ENCODE peak calls at places on chromosome 10, in ten cellular contexts. Q is HCT116, E is H1, R is endothelial cell of umbilical vein, L is stomach, V is GM12878, F is sigmoid colon, O is spleen, X is breast epithelium, H is transverse colon. I is an unnamed sample.

GRCh38 chr10:77613476-77614130 is 24.0 kb downstream of the KCNMA1 start:
- DNase-seq in Q (no peak), E (no peak), R (no peak), L (no peak), V (no peak), F (peak), O (no peak), X (no peak), H (no peak), I (peak)

GRCh38 chr10:63083904-63084689 is 49.0 kb upstream of the NRBF2 start:
- DNase-seq in Q (peak), E (peak), R (peak), L (peak), V (peak), F (peak), O (no peak), X (peak), H (peak), I (peak)

GRCh38 chr10:13924020-13924725 is 337.4 kb downstream of the PRPF18 start:
- DNase-seq in Q (no peak), E (no peak), R (peak), L (no peak), V (no peak), F (no peak), O (no peak), X (no peak), H (no peak), I (no peak)

GRCh38 chr10:22631646-22632278 is 82.6 kb downstream of the PIP4K2A start:
- DNase-seq in Q (no peak), E (no peak), R (peak), L (no peak), V (no peak), F (no peak), O (no peak), X (no peak), H (no peak), I (no peak)

GRCh38 chr10:71039551-71039950 is 151.2 kb upstream of the PCBD1 start:
- DNase-seq in Q (no peak), E (no peak), R (no peak), L (no peak), V (no peak), F (peak), O (peak), X (no peak), H (no peak), I (no peak)

GRCh38 chr10:27747096-27747451 is 1.5 kb upstream of the MKX start:
- DNase-seq in Q (no peak), E (no peak), R (no peak), L (no peak), V (no peak), F (no peak), O (no peak), X (no peak), H (no peak), I (no peak)

GRCh38 chr10:103554488-103555320 is 61.2 kb downstream of the NEURL1 start:
- DNase-seq in Q (no peak), E (no peak), R (peak), L (peak), V (no peak), F (peak), O (no peak), X (no peak), H (peak), I (peak)

GRCh38 chr10:34254596-34254995 is 560.5 kb downstream of the PARD3 start:
- DNase-seq in Q (peak), E (no peak), R (peak), L (no peak), V (peak), F (no peak), O (no peak), X (no peak), H (peak), I (no peak)

GRCh38 chr10:121880842-121881423 is 46.9 kb downstream of the ATE1 start:
- DNase-seq in Q (no peak), E (no peak), R (peak), L (no peak), V (no peak), F (no peak), O (no peak), X (no peak), H (no peak), I (no peak)

GRCh38 chr10:70931168-70931805 is 42.9 kb upstream of the PCBD1 start:
- DNase-seq in Q (no peak), E (no peak), R (no peak), L (no peak), V (no peak), F (no peak), O (no peak), X (no peak), H (no peak), I (peak)

GRCh38 chr10:103155485-103156085 is 37.5 kb downstream of the NT5C2 start:
- DNase-seq in Q (no peak), E (no peak), R (no peak), L (no peak), V (no peak), F (no peak), O (no peak), X (no peak), H (no peak), I (no peak)

GRCh38 chr10:49359349-49360231 is 36.3 kb downstream of the DRGX start:
- DNase-seq in Q (no peak), E (no peak), R (peak), L (no peak), V (no peak), F (no peak), O (no peak), X (no peak), H (no peak), I (no peak)

GRCh38 chr10:7488418-7488829 is 77.6 kb upstream of the SFMBT2 start:
- DNase-seq in Q (no peak), E (no peak), R (no peak), L (no peak), V (no peak), F (peak), O (no peak), X (no peak), H (peak), I (no peak)

GRCh38 chr10:3636356-3637181 is 148.4 kb downstream of the KLF6 start:
- DNase-seq in Q (peak), E (no peak), R (no peak), L (no peak), V (no peak), F (no peak), O (no peak), X (peak), H (no peak), I (no peak)

GRCh38 chr10:54284526-54285193 is 516.4 kb downstream of the PCDH15 start:
- DNase-seq in Q (no peak), E (no peak), R (no peak), L (no peak), V (no peak), F (no peak), O (no peak), X (no peak), H (no peak), I (no peak)

GRCh38 chr10:91378061-91378460 is 32.1 kb upstream of the HECTD2 start:
- DNase-seq in Q (no peak), E (no peak), R (no peak), L (no peak), V (no peak), F (no peak), O (no peak), X (no peak), H (no peak), I (no peak)

GRCh38 chr10:109912335-109913282 is 10.7 kb downstream of the XPNPEP1 start:
- DNase-seq in Q (no peak), E (no peak), R (no peak), L (no peak), V (peak), F (no peak), O (no peak), X (no peak), H (no peak), I (no peak)

GRCh38 chr10:103834436-103835095 is 20.8 kb downstream of the SH3PXD2A start:
- DNase-seq in Q (no peak), E (no peak), R (no peak), L (no peak), V (no peak), F (peak), O (no peak), X (no peak), H (no peak), I (no peak)

GRCh38 chr10:27783660-27784059 is 38.0 kb upstream of the MKX start:
- DNase-seq in Q (peak), E (peak), R (peak), L (no peak), V (no peak), F (no peak), O (no peak), X (no peak), H (no peak), I (no peak)

GRCh38 chr10:77192402-77192801 is 445.2 kb downstream of the KCNMA1 start:
- DNase-seq in Q (no peak), E (no peak), R (no peak), L (no peak), V (no peak), F (no peak), O (no peak), X (no peak), H (no peak), I (no peak)

GRCh38 chr10:85978566-85979358 is 387.8 kb downstream of the GRID1 start:
- DNase-seq in Q (no peak), E (no peak), R (no peak), L (no peak), V (no peak), F (no peak), O (no peak), X (no peak), H (no peak), I (no peak)

GRCh38 chr10:909831-910230 is 21.7 kb downstream of the LARP4B start:
- DNase-seq in Q (no peak), E (no peak), R (no peak), L (no peak), V (no peak), F (no peak), O (no peak), X (no peak), H (no peak), I (no peak)

GRCh38 chr10:905503-905902 is 26.0 kb downstream of the LARP4B start:
- DNase-seq in Q (no peak), E (no peak), R (no peak), L (no peak), V (no peak), F (no peak), O (no peak), X (no peak), H (no peak), I (no peak)

GRCh38 chr10:905972-906371 is 25.5 kb downstream of the LARP4B start:
- DNase-seq in Q (no peak), E (no peak), R (no peak), L (no peak), V (no peak), F (no peak), O (no peak), X (no peak), H (no peak), I (no peak)

GRCh38 chr10:904403-904802 is 27.1 kb downstream of the LARP4B start:
- DNase-seq in Q (no peak), E (no peak), R (no peak), L (no peak), V (no peak), F (no peak), O (no peak), X (no peak), H (no peak), I (no peak)
- TF ChIP-seq POLR2A in Q (no peak), E (no peak), R (no peak), L (no peak), V (no peak), F (no peak), O (no peak), X (no peak), H (no peak), I (no peak)

DNA sequence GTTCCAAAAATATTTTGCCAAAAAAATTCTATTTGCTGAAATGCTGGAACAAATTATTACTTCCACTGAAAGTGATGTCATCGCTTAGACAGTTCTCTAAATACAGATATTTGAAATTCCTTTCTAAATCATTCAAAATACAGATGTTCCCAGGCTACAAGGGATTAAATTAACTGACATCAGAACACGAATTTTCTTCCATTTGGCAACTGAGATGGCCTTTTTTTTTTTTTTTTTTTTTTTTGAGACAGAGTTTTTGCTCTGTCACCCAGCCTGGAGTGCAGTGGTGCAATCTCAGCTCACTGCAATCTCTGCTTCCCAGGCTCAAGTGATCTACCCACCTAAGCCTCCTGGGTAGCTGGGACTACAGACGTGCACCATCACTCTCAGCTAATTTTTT is 57.0 kb downstream of the P4HA1 start:
- DNase-seq in Q (no peak), E (no peak), R (no peak), L (no peak), V (no peak), F (no peak), O (no peak), X (no peak), H (no peak), I (no peak)
- H3K27ac ChIP-seq in Q (no peak), E (no peak), R (no peak), L (no peak), V (no peak), F (no peak), O (no peak), X (no peak), H (no peak), I (no peak)

GRCh38 chr10:31972519-31973041 is 43.9 kb upstream of the ARHGAP12 start:
- DNase-seq in Q (no peak), E (no peak), R (no peak), L (no peak), V (no peak), F (no peak), O (no peak), X (no peak), H (no peak), I (no peak)
- TF ChIP-seq POLR2AphosphoS5 in Q (no peak), E (no peak), R (no peak), L (no peak), V (no peak), F (no peak), O (no peak), X (no peak), H (no peak), I (no peak)

GRCh38 chr10:89414146-89414878 is at the start of gene IFIT5:
- DNase-seq in Q (no peak), E (no peak), R (peak), L (peak), V (peak), F (peak), O (peak), X (peak), H (peak), I (peak)
- TF ChIP-seq POLR2A in Q (peak), E (peak), R (peak), L (no peak), V (peak), F (peak), O (no peak), X (peak), H (no peak), I (peak)

GRCh38 chr10:67784584-67784983 is 53.4 kb downstream of the DNAJC12 start:
- DNase-seq in Q (no peak), E (no peak), R (no peak), L (no peak), V (no peak), F (no peak), O (no peak), X (no peak), H (no peak), I (no peak)
- H3K27ac ChIP-seq in Q (no peak), E (no peak), R (no peak), L (no peak), V (no peak), F (no peak), O (no peak), X (no peak), H (no peak), I (no peak)

DNA sequence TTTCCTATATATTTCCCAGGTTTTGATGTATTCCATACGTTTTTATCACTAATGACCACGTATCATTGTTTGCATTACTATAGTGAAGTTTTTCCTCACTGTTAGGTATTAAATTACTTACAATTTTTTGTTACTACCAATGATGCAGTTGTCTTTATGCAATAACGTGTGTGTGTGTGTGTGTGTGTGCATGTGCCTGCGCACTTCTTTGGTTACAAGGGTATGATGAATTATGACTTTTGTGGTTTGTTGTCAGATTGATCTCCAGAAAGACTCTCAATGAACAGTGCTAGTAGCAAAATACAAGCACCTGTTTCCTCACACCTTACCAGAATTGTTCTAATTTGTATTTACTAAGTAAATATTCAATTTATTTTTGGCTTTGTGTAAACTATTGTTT is 51.5 kb downstream of the MCMBP start:
- DNase-seq in Q (no peak), E (no peak), R (no peak), L (no peak), V (no peak), F (no peak), O (no peak), X (no peak), H (no peak), I (no peak)
- TF ChIP-seq POLR2AphosphoS5 in Q (no peak), E (no peak), R (no peak), L (no peak), V (no peak), F (no peak), O (no peak), X (no peak), H (no peak), I (no peak)

GRCh38 chr10:65742851-65743250 is 1183.0 kb upstream of the LRRTM3 start:
- DNase-seq in Q (no peak), E (no peak), R (no peak), L (no peak), V (no peak), F (no peak), O (no peak), X (no peak), H (no peak), I (no peak)
- TF ChIP-seq POLR2A in Q (no peak), E (no peak), R (no peak), L (no peak), V (no peak), F (no peak), O (no peak), X (no peak), H (no peak), I (no peak)

GRCh38 chr10:927131-927530 is 4.4 kb downstream of the LARP4B start:
- DNase-seq in Q (no peak), E (no peak), R (peak), L (no peak), V (no peak), F (no peak), O (no peak), X (no peak), H (no peak), I (no peak)

GRCh38 chr10:929965-930364 is 1.5 kb downstream of the LARP4B start:
- DNase-seq in Q (no peak), E (no peak), R (no peak), L (no peak), V (no peak), F (no peak), O (no peak), X (no peak), H (no peak), I (no peak)

GRCh38 chr10:931326-932318 is at the start of gene LARP4B:
- DNase-seq in Q (peak), E (peak), R (peak), L (peak), V (peak), F (peak), O (peak), X (peak), H (peak), I (peak)

GRCh38 chr10:932589-932988 is 1.1 kb upstream of the LARP4B start:
- DNase-seq in Q (no peak), E (no peak), R (no peak), L (no peak), V (no peak), F (peak), O (peak), X (peak), H (no peak), I (no peak)

GRCh38 chr10:930415-931325 is 835 bp downstream of the LARP4B start:
- DNase-seq in Q (no peak), E (no peak), R (peak), L (peak), V (no peak), F (peak), O (peak), X (peak), H (peak), I (no peak)
- H3K27ac ChIP-seq in Q (peak), E (peak), R (peak), L (peak), V (peak), F (peak), O (peak), X (peak), H (peak), I (peak)